ENCODE peak calls at places on chromosome 7, in ten cellular contexts. D, C, A, K, U, O, E, J, R and N are unnamed samples.

GRCh38 chr7:107879400-107880035 is 11.5 kb upstream of the DLD start:
- DNase-seq in D (peak), C (no peak), A (peak), K (peak), U (peak), O (peak), E (peak), J (no peak), R (peak), N (peak)

GRCh38 chr7:157831901-157832810 is 495.4 kb downstream of the DNAJB6 start:
- DNase-seq in D (no peak), C (no peak), A (no peak), K (no peak), U (no peak), O (peak), E (no peak), J (no peak), R (no peak), N (no peak)

GRCh38 chr7:13115829-13116228 is 428.4 kb downstream of the ARL4A start:
- DNase-seq in D (no peak), C (no peak), A (no peak), K (no peak), U (peak), O (no peak), E (no peak), J (no peak), R (no peak), N (no peak)

GRCh38 chr7:157502701-157503111 is 165.9 kb downstream of the DNAJB6 start:
- DNase-seq in D (peak), C (no peak), A (peak), K (no peak), U (no peak), O (no peak), E (no peak), J (no peak), R (no peak), N (no peak)

GRCh38 chr7:27150568-27151340 is 1.6 kb downstream of the HOXA3 start:
- DNase-seq in D (peak), C (no peak), A (peak), K (peak), U (peak), O (no peak), E (peak), J (no peak), R (peak), N (peak)

GRCh38 chr7:81845628-81846259 is 75.9 kb upstream of the HGF start:
- DNase-seq in D (no peak), C (no peak), A (peak), K (no peak), U (peak), O (no peak), E (no peak), J (no peak), R (no peak), N (peak)

GRCh38 chr7:47954231-47954911 is 6.1 kb upstream of the PKD1L1 start:
- DNase-seq in D (no peak), C (no peak), A (no peak), K (no peak), U (peak), O (no peak), E (no peak), J (no peak), R (peak), N (peak)

GRCh38 chr7:102236592-102237287 is 49.9 kb upstream of the SH2B2 start:
- DNase-seq in D (peak), C (peak), A (peak), K (peak), U (peak), O (peak), E (peak), J (no peak), R (peak), N (peak)

GRCh38 chr7:155921804-155922506 is 109.7 kb upstream of the SHH start:
- DNase-seq in D (no peak), C (no peak), A (no peak), K (no peak), U (no peak), O (no peak), E (no peak), J (no peak), R (no peak), N (no peak)

GRCh38 chr7:140267381-140268226 is 90.8 kb upstream of the KDM7A start:
- DNase-seq in D (no peak), C (no peak), A (no peak), K (no peak), U (no peak), O (no peak), E (no peak), J (no peak), R (no peak), N (no peak)

GRCh38 chr7:71625534-71625933 is 493.6 kb downstream of the GALNT17 start:
- DNase-seq in D (no peak), C (no peak), A (no peak), K (no peak), U (no peak), O (no peak), E (no peak), J (no peak), R (no peak), N (no peak)

GRCh38 chr7:603152-603941 is 83.7 kb upstream of the PDGFA start:
- DNase-seq in D (peak), C (no peak), A (no peak), K (no peak), U (no peak), O (no peak), E (no peak), J (no peak), R (no peak), N (no peak)

GRCh38 chr7:115085421-115085820 is 163.5 kb downstream of the MDFIC start:
- DNase-seq in D (no peak), C (no peak), A (no peak), K (no peak), U (no peak), O (no peak), E (no peak), J (no peak), R (no peak), N (no peak)

GRCh38 chr7:90892213-90892612 is 296.1 kb downstream of the CDK14 start:
- DNase-seq in D (no peak), C (no peak), A (no peak), K (no peak), U (no peak), O (no peak), E (no peak), J (no peak), R (peak), N (peak)

GRCh38 chr7:148982596-148983219 is 45.6 kb downstream of the PDIA4 start:
- DNase-seq in D (no peak), C (no peak), A (peak), K (no peak), U (peak), O (peak), E (peak), J (no peak), R (peak), N (peak)

GRCh38 chr7:91348686-91349085 is 84.5 kb downstream of the FZD1 start:
- DNase-seq in D (no peak), C (no peak), A (peak), K (no peak), U (peak), O (no peak), E (peak), J (no peak), R (peak), N (peak)

GRCh38 chr7:70132802-70133201 is 534.5 kb downstream of the AUTS2 start:
- DNase-seq in D (no peak), C (no peak), A (no peak), K (no peak), U (no peak), O (peak), E (no peak), J (no peak), R (no peak), N (no peak)

GRCh38 chr7:921071-921461 is 33.4 kb downstream of the ADAP1 start:
- DNase-seq in D (no peak), C (no peak), A (no peak), K (no peak), U (no peak), O (no peak), E (no peak), J (no peak), R (no peak), N (no peak)

GRCh38 chr7:97418312-97418711 is 300.8 kb downstream of the SDHAF3 start:
- DNase-seq in D (no peak), C (no peak), A (peak), K (no peak), U (no peak), O (no peak), E (no peak), J (no peak), R (no peak), N (no peak)

GRCh38 chr7:158423190-158423555 is 164.4 kb downstream of the PTPRN2 start:
- DNase-seq in D (no peak), C (no peak), A (no peak), K (no peak), U (no peak), O (no peak), E (no peak), J (no peak), R (no peak), N (no peak)

GRCh38 chr7:150410131-150410530 is 31.0 kb downstream of the ZNF775 start:
- DNase-seq in D (no peak), C (no peak), A (no peak), K (no peak), U (no peak), O (no peak), E (no peak), J (no peak), R (no peak), N (no peak)

GRCh38 chr7:131077735-131078134 is 249.9 kb upstream of the MKLN1 start:
- DNase-seq in D (no peak), C (no peak), A (no peak), K (no peak), U (no peak), O (no peak), E (no peak), J (no peak), R (no peak), N (no peak)

GRCh38 chr7:136728945-136729344 is 139.5 kb upstream of the CHRM2 start:
- DNase-seq in D (no peak), C (no peak), A (no peak), K (no peak), U (no peak), O (no peak), E (no peak), J (no peak), R (no peak), N (no peak)

GRCh38 chr7:124713086-124713485 is 52.5 kb downstream of the GPR37 start:
- DNase-seq in D (no peak), C (no peak), A (no peak), K (no peak), U (peak), O (no peak), E (no peak), J (no peak), R (no peak), N (no peak)

GRCh38 chr7:157300406-157300770 is 36.4 kb upstream of the DNAJB6 start:
- DNase-seq in D (no peak), C (no peak), A (no peak), K (no peak), U (no peak), O (no peak), E (no peak), J (no peak), R (no peak), N (no peak)

GRCh38 chr7:40133561-40134427 is 628 bp downstream of the MPLKIP start:
- DNase-seq in D (no peak), C (no peak), A (peak), K (peak), U (peak), O (no peak), E (no peak), J (no peak), R (peak), N (peak)

GRCh38 chr7:132488634-132489302 is 87.5 kb downstream of the PLXNA4 start:
- DNase-seq in D (no peak), C (no peak), A (peak), K (no peak), U (peak), O (no peak), E (no peak), J (no peak), R (peak), N (peak)

GRCh38 chr7:1141651-1142050 is 18.3 kb downstream of the ZFAND2A start:
- DNase-seq in D (no peak), C (no peak), A (no peak), K (no peak), U (no peak), O (no peak), E (no peak), J (no peak), R (no peak), N (no peak)

GRCh38 chr7:146635200-146636032 is 518.8 kb downstream of the CNTNAP2 start:
- DNase-seq in D (no peak), C (no peak), A (no peak), K (no peak), U (no peak), O (no peak), E (peak), J (no peak), R (no peak), N (no peak)

GRCh38 chr7:12493407-12493806 is 77.1 kb upstream of the SCIN start:
- DNase-seq in D (peak), C (no peak), A (no peak), K (no peak), U (peak), O (no peak), E (no peak), J (peak), R (no peak), N (peak)

GRCh38 chr7:87218941-87219544 is 489 bp downstream of the TMEM243 start:
- DNase-seq in D (peak), C (no peak), A (peak), K (no peak), U (peak), O (peak), E (peak), J (no peak), R (peak), N (peak)

GRCh38 chr7:100393233-100393905 is 20.1 kb downstream of the PILRA start:
- DNase-seq in D (no peak), C (no peak), A (no peak), K (no peak), U (no peak), O (no peak), E (no peak), J (no peak), R (no peak), N (no peak)

GRCh38 chr7:2355079-2356008 is 717 bp downstream of the EIF3B start:
- DNase-seq in D (peak), C (no peak), A (peak), K (no peak), U (no peak), O (no peak), E (peak), J (no peak), R (peak), N (peak)

GRCh38 chr7:6403907-6404306 is 43.8 kb downstream of the DAGLB start:
- DNase-seq in D (no peak), C (no peak), A (no peak), K (no peak), U (no peak), O (no peak), E (no peak), J (no peak), R (no peak), N (no peak)

GRCh38 chr7:147081117-147081516 is 964.5 kb downstream of the CNTNAP2 start:
- DNase-seq in D (no peak), C (no peak), A (no peak), K (no peak), U (no peak), O (no peak), E (no peak), J (no peak), R (no peak), N (no peak)